ENCODE peak calls at places on chromosomes 4 and X, in six cellular contexts. B, E, G, Y, F and U are unnamed samples.

GRCh38 chr4:38948551-38948950 is 80.9 kb downstream of the FAM114A1 start:
- DNase-seq in Y (peak; percentile 89), F (no peak), E (peak; percentile 85), B (no peak), G (no peak), U (no peak)

GRCh38 chr4:10162341-10163000 is 45.9 kb upstream of the WDR1 start:
- DNase-seq in Y (no peak), B (no peak), E (no peak), F (no peak), G (no peak), U (no peak)

GRCh38 chr4:17709760-17710068 is 71.7 kb downstream of the FAM184B start:
- DNase-seq in G (no peak), F (no peak), E (no peak), Y (no peak), B (no peak), U (no peak)

GRCh38 chr4:110170861-110171260 is 27.6 kb downstream of the ELOVL6 start:
- DNase-seq in F (peak; percentile 39), Y (no peak), G (no peak), B (no peak), E (no peak), U (no peak)

GRCh38 chr4:338759-339097 is 1.1 kb downstream of the ZNF141 start:
- DNase-seq in G (no peak), F (no peak), Y (peak; percentile 7), E (no peak), B (no peak), U (no peak)

GRCh38 chrX:11382935-11383334 is 89.7 kb downstream of the AMELX start:
- DNase-seq in E (no peak), F (no peak), Y (no peak), G (no peak), B (no peak), U (no peak)

GRCh38 chr4:3291969-3292570 is 751 bp upstream of the RGS12 start:
- DNase-seq in E (no peak), B (peak; percentile 46), F (peak; percentile 53), Y (peak; percentile 65), G (peak; percentile 54), U (peak; percentile 27)

GRCh38 chr4:3416270-3416669 is 25.5 kb upstream of the HGFAC start:
- DNase-seq in G (no peak), Y (no peak), F (peak; percentile 20), B (no peak), E (no peak), U (no peak)